ENCODE peak calls at places on chromosomes 16 and 17, in four cellular contexts. One of them, this sample, is unnamed. For H3K4me1, the result is how much of the 10 kb centered on the place peaks cover.

GRCh38 chr16:72568502-72568901 is 396.5 kb upstream of the PMFBP1 start:
- DNase-seq in heart right ventricle: no peak
- DNase-seq in sigmoid colon: no peak
- DNase-seq in naive thymus-derived CD4-positive, alpha-beta T cell: no peak
- DNase-seq in this sample: no peak

GRCh38 chr16:62041401-62041800 is 5.2 kb upstream of the CDH8 start:
- DNase-seq in heart right ventricle: no peak
- DNase-seq in sigmoid colon: no peak
- DNase-seq in naive thymus-derived CD4-positive, alpha-beta T cell: no peak
- DNase-seq in this sample: no peak

GRCh38 chr17:5422505-5422904 is 2.5 kb downstream of the RPAIN start:
- DNase-seq in heart right ventricle: no peak
- DNase-seq in sigmoid colon: no peak
- DNase-seq in naive thymus-derived CD4-positive, alpha-beta T cell: no peak
- DNase-seq in this sample: no peak

GRCh38 chr16:79013004-79013403 is 587.5 kb downstream of the MAF start:
- DNase-seq in heart right ventricle: no peak
- DNase-seq in sigmoid colon: no peak
- DNase-seq in naive thymus-derived CD4-positive, alpha-beta T cell: no peak
- DNase-seq in this sample: no peak

GRCh38 chr17:1002771-1003555 is 6.0 kb downstream of the TIMM22 start:
- DNase-seq in heart right ventricle: no peak
- DNase-seq in sigmoid colon: no peak
- DNase-seq in naive thymus-derived CD4-positive, alpha-beta T cell: no peak
- DNase-seq in this sample: no peak

GRCh38 chr17:78748730-78749317 is 33.2 kb downstream of the CYTH1 start:
- DNase-seq in heart right ventricle: peak
- DNase-seq in sigmoid colon: peak
- DNase-seq in naive thymus-derived CD4-positive, alpha-beta T cell: peak
- DNase-seq in this sample: peak

GRCh38 chr17:7234100-7235012 is at the start of gene DVL2:
- DNase-seq in heart right ventricle: peak
- DNase-seq in sigmoid colon: peak
- DNase-seq in naive thymus-derived CD4-positive, alpha-beta T cell: peak
- DNase-seq in this sample: peak

GRCh38 chr16:73027655-73028220 is 20.2 kb downstream of the ZFHX3 start:
- DNase-seq in heart right ventricle: no peak
- DNase-seq in sigmoid colon: peak
- DNase-seq in naive thymus-derived CD4-positive, alpha-beta T cell: no peak
- DNase-seq in this sample: no peak

GRCh38 chr16:58511933-58512815 is 3.1 kb upstream of the SETD6 start:
- DNase-seq in heart right ventricle: peak
- DNase-seq in sigmoid colon: peak
- DNase-seq in naive thymus-derived CD4-positive, alpha-beta T cell: peak
- DNase-seq in this sample: peak

GRCh38 chr17:50049636-50050035 is 6.3 kb upstream of the ITGA3 start:
- DNase-seq in heart right ventricle: no peak
- DNase-seq in sigmoid colon: no peak
- DNase-seq in naive thymus-derived CD4-positive, alpha-beta T cell: no peak
- DNase-seq in this sample: no peak

GRCh38 chr17:81537856-81538555 is 9.8 kb downstream of the FSCN2 start:
- DNase-seq in heart right ventricle: no peak
- DNase-seq in sigmoid colon: no peak
- DNase-seq in naive thymus-derived CD4-positive, alpha-beta T cell: no peak
- DNase-seq in this sample: no peak

GRCh38 chr17:34979650-34980352 is 511 bp upstream of the LIG3 start:
- DNase-seq in heart right ventricle: no peak
- DNase-seq in sigmoid colon: no peak
- DNase-seq in naive thymus-derived CD4-positive, alpha-beta T cell: no peak
- DNase-seq in this sample: no peak

GRCh38 chr17:44307387-44308186 is 814 bp upstream of the RUNDC3A start:
- DNase-seq in heart right ventricle: no peak
- DNase-seq in sigmoid colon: peak
- DNase-seq in naive thymus-derived CD4-positive, alpha-beta T cell: no peak
- DNase-seq in this sample: no peak

GRCh38 chr17:61540870-61541269 is 50.1 kb downstream of the NACA2 start:
- DNase-seq in heart right ventricle: no peak
- DNase-seq in sigmoid colon: no peak
- DNase-seq in naive thymus-derived CD4-positive, alpha-beta T cell: no peak
- DNase-seq in this sample: no peak

GRCh38 chr16:54930034-54930938 is at the start of gene IRX5:
- DNase-seq in heart right ventricle: peak
- DNase-seq in sigmoid colon: peak
- DNase-seq in naive thymus-derived CD4-positive, alpha-beta T cell: no peak
- DNase-seq in this sample: peak

GRCh38 chr17:17043668-17044226 is 1.5 kb downstream of the MPRIP start:
- DNase-seq in heart right ventricle: no peak
- DNase-seq in sigmoid colon: no peak
- DNase-seq in naive thymus-derived CD4-positive, alpha-beta T cell: no peak
- DNase-seq in this sample: peak

GRCh38 chr17:7043544-7044268 is at the start of gene SLC16A11:
- DNase-seq in heart right ventricle: peak
- DNase-seq in sigmoid colon: no peak
- DNase-seq in naive thymus-derived CD4-positive, alpha-beta T cell: peak
- DNase-seq in this sample: peak

GRCh38 chr17:7656958-7657715 is 6.4 kb downstream of the ATP1B2 start:
- DNase-seq in heart right ventricle: peak
- DNase-seq in sigmoid colon: peak
- DNase-seq in naive thymus-derived CD4-positive, alpha-beta T cell: no peak
- DNase-seq in this sample: no peak

GRCh38 chr17:81391268-81391963 is 3.8 kb upstream of the BAHCC1 start:
- DNase-seq in heart right ventricle: peak
- DNase-seq in sigmoid colon: no peak
- DNase-seq in naive thymus-derived CD4-positive, alpha-beta T cell: no peak
- DNase-seq in this sample: no peak

GRCh38 chr17:49552070-49552751 is 23.5 kb upstream of the NXPH3 start:
- DNase-seq in heart right ventricle: no peak
- DNase-seq in sigmoid colon: no peak
- DNase-seq in naive thymus-derived CD4-positive, alpha-beta T cell: no peak
- DNase-seq in this sample: no peak

GRCh38 chr16:53692146-53692545 is 11.5 kb downstream of the RPGRIP1L start:
- DNase-seq in heart right ventricle: no peak
- DNase-seq in sigmoid colon: no peak
- DNase-seq in naive thymus-derived CD4-positive, alpha-beta T cell: no peak
- DNase-seq in this sample: no peak

GRCh38 chr16:56109205-56109604 is 82.1 kb upstream of the GNAO1 start:
- DNase-seq in heart right ventricle: no peak
- DNase-seq in sigmoid colon: no peak
- DNase-seq in naive thymus-derived CD4-positive, alpha-beta T cell: no peak
- DNase-seq in this sample: no peak

GRCh38 chr16:50282010-50282538 is 15.7 kb downstream of the ADCY7 start:
- DNase-seq in heart right ventricle: peak
- DNase-seq in sigmoid colon: peak
- DNase-seq in naive thymus-derived CD4-positive, alpha-beta T cell: peak
- DNase-seq in this sample: peak

GRCh38 chr16:86243123-86243473 is 267.2 kb upstream of the FOXF1 start:
- DNase-seq in heart right ventricle: no peak
- DNase-seq in sigmoid colon: peak
- DNase-seq in naive thymus-derived CD4-positive, alpha-beta T cell: no peak
- DNase-seq in this sample: no peak

GRCh38 chr16:56711862-56712261 is 18.1 kb upstream of the NUP93 start:
- DNase-seq in heart right ventricle: no peak
- DNase-seq in sigmoid colon: no peak
- DNase-seq in naive thymus-derived CD4-positive, alpha-beta T cell: no peak
- DNase-seq in this sample: no peak

GRCh38 chr17:19348081-19348650 is 14.4 kb downstream of the B9D1 start:
- DNase-seq in heart right ventricle: no peak
- DNase-seq in sigmoid colon: peak
- DNase-seq in naive thymus-derived CD4-positive, alpha-beta T cell: no peak
- DNase-seq in this sample: no peak

GRCh38 chr17:63696381-63696961 is 3.5 kb downstream of the LIMD2 start:
- DNase-seq in heart right ventricle: no peak
- DNase-seq in sigmoid colon: no peak
- DNase-seq in naive thymus-derived CD4-positive, alpha-beta T cell: peak
- DNase-seq in this sample: no peak

GRCh38 chr16:17749706-17750105 is 278.9 kb upstream of the XYLT1 start:
- DNase-seq in heart right ventricle: no peak
- DNase-seq in sigmoid colon: no peak
- DNase-seq in naive thymus-derived CD4-positive, alpha-beta T cell: no peak
- DNase-seq in this sample: no peak

GRCh38 chr16:27289669-27290068 is 21.1 kb upstream of the NSMCE1 start:
- DNase-seq in heart right ventricle: no peak
- DNase-seq in sigmoid colon: no peak
- DNase-seq in naive thymus-derived CD4-positive, alpha-beta T cell: peak
- DNase-seq in this sample: no peak

GRCh38 chr16:1019234-1019933 is 37.8 kb downstream of the SOX8 start:
- DNase-seq in heart right ventricle: peak
- DNase-seq in sigmoid colon: no peak
- DNase-seq in naive thymus-derived CD4-positive, alpha-beta T cell: no peak
- DNase-seq in this sample: no peak

GRCh38 chr16:84584678-84585077 is 33.2 kb downstream of the COTL1 start:
- DNase-seq in heart right ventricle: no peak
- DNase-seq in sigmoid colon: no peak
- DNase-seq in naive thymus-derived CD4-positive, alpha-beta T cell: no peak
- DNase-seq in this sample: no peak

GRCh38 chr16:85387171-85387507 is 226.0 kb upstream of the GSE1 start:
- DNase-seq in heart right ventricle: peak
- DNase-seq in sigmoid colon: peak
- DNase-seq in naive thymus-derived CD4-positive, alpha-beta T cell: no peak
- DNase-seq in this sample: peak

GRCh38 chr17:40015998-40016691 is 905 bp downstream of the CSF3 start:
- DNase-seq in heart right ventricle: no peak
- DNase-seq in sigmoid colon: no peak
- DNase-seq in naive thymus-derived CD4-positive, alpha-beta T cell: no peak
- DNase-seq in this sample: no peak
- H3K4me1 ChIP-seq in heart right ventricle: half or more
- H3K4me1 ChIP-seq in sigmoid colon: under half
- H3K4me1 ChIP-seq in naive thymus-derived CD4-positive, alpha-beta T cell: under half
- H3K4me1 ChIP-seq in this sample: under half

GRCh38 chr16:23330583-23331249 is 28.6 kb downstream of the SCNN1B start:
- DNase-seq in heart right ventricle: no peak
- DNase-seq in sigmoid colon: no peak
- DNase-seq in naive thymus-derived CD4-positive, alpha-beta T cell: no peak
- DNase-seq in this sample: no peak
- H3K27ac ChIP-seq in heart right ventricle: no peak
- H3K27ac ChIP-seq in sigmoid colon: no peak
- H3K27ac ChIP-seq in naive thymus-derived CD4-positive, alpha-beta T cell: no peak
- H3K27ac ChIP-seq in this sample: no peak

DNA sequence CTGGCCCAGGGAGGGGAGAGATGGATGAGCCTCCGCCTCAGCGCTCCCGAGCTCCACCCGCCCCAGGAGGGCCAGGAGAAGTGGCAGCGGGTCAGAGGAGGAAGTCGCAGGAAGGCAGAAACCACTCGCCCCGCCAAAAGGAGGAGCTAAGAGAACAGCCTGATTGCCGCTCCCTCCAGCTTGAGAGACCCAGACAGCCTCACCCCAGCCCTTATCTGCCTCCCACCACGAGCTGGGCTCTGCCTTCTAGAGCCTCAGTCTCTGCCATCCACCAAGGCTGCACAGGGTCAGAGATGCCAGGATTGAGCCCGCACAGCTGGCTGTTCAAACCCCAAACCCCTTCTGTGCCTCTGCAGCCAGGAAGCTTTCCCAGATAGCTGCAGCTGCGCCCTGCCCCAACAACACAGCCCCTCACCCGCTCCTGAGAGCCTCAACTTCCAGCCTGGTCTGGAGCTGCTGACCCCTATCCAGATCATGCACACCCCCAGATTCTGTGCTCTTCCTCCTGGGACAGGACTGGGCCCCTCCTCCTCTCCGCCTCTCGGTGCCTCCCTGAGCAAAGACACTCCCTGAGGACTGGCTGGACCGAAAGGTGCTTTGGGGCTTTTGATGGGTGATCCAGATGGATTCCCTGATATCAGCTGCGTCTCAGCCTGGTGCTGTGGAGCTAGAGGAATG is 1.0 kb upstream of the ATP2A3 start:
- DNase-seq in heart right ventricle: peak
- DNase-seq in sigmoid colon: no peak
- DNase-seq in naive thymus-derived CD4-positive, alpha-beta T cell: peak
- DNase-seq in this sample: peak
- H3K4me3 ChIP-seq in heart right ventricle: peak
- H3K4me3 ChIP-seq in sigmoid colon: peak
- H3K4me3 ChIP-seq in naive thymus-derived CD4-positive, alpha-beta T cell: peak
- H3K4me3 ChIP-seq in this sample: peak

GRCh38 chr16:67928147-67928546 is 3.5 kb downstream of the CTRL start:
- DNase-seq in heart right ventricle: no peak
- DNase-seq in sigmoid colon: no peak
- DNase-seq in naive thymus-derived CD4-positive, alpha-beta T cell: no peak
- DNase-seq in this sample: no peak
- H3K4me1 ChIP-seq in heart right ventricle: under half
- H3K4me1 ChIP-seq in sigmoid colon: under half
- H3K4me1 ChIP-seq in naive thymus-derived CD4-positive, alpha-beta T cell: under half
- H3K4me1 ChIP-seq in this sample: under half

DNA sequence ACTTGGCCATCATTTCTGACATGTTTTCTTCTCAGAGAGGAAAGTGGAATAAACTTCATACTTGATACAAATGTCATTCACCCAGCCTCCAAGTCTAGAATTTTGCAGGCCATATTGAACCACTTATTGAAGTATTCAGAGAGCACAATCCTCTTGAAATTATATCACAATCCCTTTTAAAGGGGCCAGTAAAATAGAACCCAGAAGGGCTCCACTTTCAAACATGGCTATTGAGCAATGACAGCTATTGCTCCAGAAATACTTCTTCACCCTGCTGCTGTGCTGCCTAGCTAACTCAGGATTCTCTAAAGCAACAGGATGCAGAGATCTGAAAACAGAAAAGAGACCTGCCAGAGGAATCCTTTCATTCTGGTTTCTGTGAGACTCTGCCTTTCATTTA is 275.0 kb upstream of the CDH5 start:
- DNase-seq in heart right ventricle: no peak
- DNase-seq in sigmoid colon: no peak
- DNase-seq in naive thymus-derived CD4-positive, alpha-beta T cell: no peak
- DNase-seq in this sample: no peak
- H3K27ac ChIP-seq in heart right ventricle: no peak
- H3K27ac ChIP-seq in sigmoid colon: no peak
- H3K27ac ChIP-seq in naive thymus-derived CD4-positive, alpha-beta T cell: no peak
- H3K27ac ChIP-seq in this sample: no peak

GRCh38 chr17:43125967-43126910 is 1.1 kb upstream of the BRCA1 start:
- DNase-seq in heart right ventricle: no peak
- DNase-seq in sigmoid colon: peak
- DNase-seq in naive thymus-derived CD4-positive, alpha-beta T cell: no peak
- DNase-seq in this sample: no peak

GRCh38 chr17:43129671-43130010 is 4.5 kb upstream of the BRCA1 start:
- DNase-seq in heart right ventricle: no peak
- DNase-seq in sigmoid colon: no peak
- DNase-seq in naive thymus-derived CD4-positive, alpha-beta T cell: no peak
- DNase-seq in this sample: no peak

GRCh38 chr17:43132117-43132516 is 7.0 kb upstream of the BRCA1 start:
- DNase-seq in heart right ventricle: no peak
- DNase-seq in sigmoid colon: peak
- DNase-seq in naive thymus-derived CD4-positive, alpha-beta T cell: no peak
- DNase-seq in this sample: no peak

GRCh38 chr17:43125133-43125966 is at the start of gene BRCA1:
- DNase-seq in heart right ventricle: peak
- DNase-seq in sigmoid colon: peak
- DNase-seq in naive thymus-derived CD4-positive, alpha-beta T cell: peak
- DNase-seq in this sample: peak

GRCh38 chr17:43126911-43127290 is 1.7 kb upstream of the BRCA1 start:
- DNase-seq in heart right ventricle: no peak
- DNase-seq in sigmoid colon: peak
- DNase-seq in naive thymus-derived CD4-positive, alpha-beta T cell: no peak
- DNase-seq in this sample: peak
- H3K4me3 ChIP-seq in heart right ventricle: no peak
- H3K4me3 ChIP-seq in sigmoid colon: no peak
- H3K4me3 ChIP-seq in naive thymus-derived CD4-positive, alpha-beta T cell: no peak
- H3K4me3 ChIP-seq in this sample: no peak